ENCODE peak calls at places on chromosomes 3 and 15, in seven cellular contexts. Q is SK-N-SH, Y is HCT116, D is A549, M is WTC11, K is NB4, N is endothelial cell of umbilical vein. L is an unnamed sample.

GRCh38 chr3:98010194-98010882 is 24.8 kb downstream of the GABRR3 start:
- DNase-seq in Q (no peak), Y (no peak), D (no peak), M (no peak), K (no peak), N (no peak), L (no peak)

GRCh38 chr3:45773714-45774449 is 22.5 kb downstream of the SLC6A20 start:
- DNase-seq in Q (no peak), Y (no peak), D (no peak), M (no peak), K (no peak), N (peak), L (no peak)

GRCh38 chr3:175948041-175948440 is 1088.9 kb downstream of the NAALADL2 start:
- DNase-seq in Q (no peak), Y (no peak), D (no peak), M (no peak), K (no peak), N (no peak), L (no peak)

GRCh38 chr3:14234197-14235002 is 55.8 kb downstream of the LSM3 start:
- DNase-seq in Q (no peak), Y (no peak), D (no peak), M (no peak), K (no peak), N (no peak), L (no peak)

GRCh38 chr3:42635111-42635510 is 18.4 kb upstream of the ZBTB47 start:
- DNase-seq in Q (no peak), Y (no peak), D (no peak), M (no peak), K (peak), N (peak), L (no peak)

GRCh38 chr3:30886888-30887287 is 7.6 kb downstream of the GADL1 start:
- DNase-seq in Q (no peak), Y (no peak), D (no peak), M (no peak), K (no peak), N (no peak), L (no peak)

GRCh38 chr3:194466761-194467356 is 19.9 kb downstream of the ATP13A3 start:
- DNase-seq in Q (no peak), Y (no peak), D (no peak), M (no peak), K (no peak), N (no peak), L (no peak)

GRCh38 chr3:5160926-5161858 is 26.3 kb upstream of the EDEM1 start:
- DNase-seq in Q (peak), Y (peak), D (no peak), M (no peak), K (no peak), N (no peak), L (no peak)

GRCh38 chr3:123110238-123110952 is 43.6 kb downstream of the PDIA5 start:
- DNase-seq in Q (no peak), Y (no peak), D (no peak), M (no peak), K (no peak), N (no peak), L (no peak)

GRCh38 chr3:23490459-23490858 is 287.3 kb downstream of the UBE2E2 start:
- DNase-seq in Q (no peak), Y (no peak), D (no peak), M (no peak), K (no peak), N (peak), L (no peak)

GRCh38 chr15:74667973-74668372 is 27.9 kb downstream of the EDC3 start:
- DNase-seq in Q (no peak), Y (no peak), D (no peak), M (no peak), K (no peak), N (no peak), L (no peak)

GRCh38 chr15:28900041-28900891 is 14.5 kb downstream of the APBA2 start:
- DNase-seq in Q (no peak), Y (no peak), D (no peak), M (no peak), K (no peak), N (no peak), L (no peak)

GRCh38 chr3:160566499-160566898 is 1.1 kb upstream of the KPNA4 start:
- DNase-seq in Q (no peak), Y (no peak), D (no peak), M (no peak), K (no peak), N (no peak), L (no peak)

GRCh38 chr3:134258761-134259347 is 8.2 kb upstream of the RYK start:
- DNase-seq in Q (no peak), Y (no peak), D (peak), M (no peak), K (no peak), N (no peak), L (no peak)

GRCh38 chr3:59368887-59369286 is 319.1 kb upstream of the CFAP20DC start:
- DNase-seq in Q (no peak), Y (no peak), D (no peak), M (no peak), K (no peak), N (no peak), L (no peak)

GRCh38 chr15:71096676-71097075 is 18.6 kb upstream of the THSD4 start:
- DNase-seq in Q (no peak), Y (no peak), D (no peak), M (no peak), K (no peak), N (peak), L (no peak)

GRCh38 chr3:128579927-128580326 is 70.7 kb downstream of the RPN1 start:
- DNase-seq in Q (no peak), Y (no peak), D (no peak), M (no peak), K (no peak), N (no peak), L (no peak)

GRCh38 chr3:65443739-65444447 is 594.8 kb downstream of the MAGI1 start:
- DNase-seq in Q (no peak), Y (no peak), D (no peak), M (no peak), K (no peak), N (no peak), L (no peak)

GRCh38 chr3:150545419-150546225 is 674 bp downstream of the SERP1 start:
- DNase-seq in Q (no peak), Y (no peak), D (no peak), M (no peak), K (peak), N (peak), L (no peak)

GRCh38 chr15:73049564-73050215 is 2.6 kb upstream of the NEO1 start:
- DNase-seq in Q (no peak), Y (no peak), D (no peak), M (no peak), K (no peak), N (no peak), L (no peak)

GRCh38 chr15:25176991-25177954 is 222.5 kb downstream of the SNRPN start:
- DNase-seq in Q (peak), Y (no peak), D (no peak), M (peak), K (no peak), N (no peak), L (no peak)

GRCh38 chr15:28903555-28903954 is 17.8 kb downstream of the APBA2 start:
- DNase-seq in Q (peak), Y (no peak), D (no peak), M (no peak), K (peak), N (no peak), L (no peak)

GRCh38 chr3:71319771-71320170 is 263.8 kb downstream of the FOXP1 start:
- DNase-seq in Q (no peak), Y (no peak), D (no peak), M (no peak), K (peak), N (no peak), L (no peak)

GRCh38 chr3:71316378-71316777 is 267.1 kb downstream of the FOXP1 start:
- DNase-seq in Q (no peak), Y (no peak), D (no peak), M (no peak), K (no peak), N (no peak), L (no peak)

GRCh38 chr3:71317140-71317539 is 266.4 kb downstream of the FOXP1 start:
- DNase-seq in Q (no peak), Y (no peak), D (no peak), M (no peak), K (no peak), N (no peak), L (no peak)

GRCh38 chr3:71318459-71318827 is 265.1 kb downstream of the FOXP1 start:
- DNase-seq in Q (no peak), Y (no peak), D (no peak), M (no peak), K (no peak), N (no peak), L (no peak)

GRCh38 chr3:71317749-71318458 is 265.6 kb downstream of the FOXP1 start:
- DNase-seq in Q (no peak), Y (no peak), D (no peak), M (no peak), K (peak), N (no peak), L (no peak)
- TF ChIP-seq MAX in Q (no peak), Y (no peak), D (no peak), M (no peak), K (no peak), N (no peak), L (no peak)

GRCh38 chr3:141846050-141846433 is 30.4 kb upstream of the ATP1B3 start:
- DNase-seq in Q (no peak), Y (no peak), D (no peak), M (no peak), K (no peak), N (peak), L (no peak)

GRCh38 chr3:141844812-141845211 is 31.6 kb upstream of the ATP1B3 start:
- DNase-seq in Q (no peak), Y (no peak), D (no peak), M (no peak), K (no peak), N (no peak), L (no peak)

GRCh38 chr3:141844108-141844507 is 32.3 kb upstream of the ATP1B3 start:
- DNase-seq in Q (no peak), Y (no peak), D (no peak), M (no peak), K (no peak), N (no peak), L (no peak)

GRCh38 chr3:141849056-141849814 is 27.2 kb upstream of the ATP1B3 start:
- DNase-seq in Q (no peak), Y (no peak), D (no peak), M (no peak), K (no peak), N (no peak), L (no peak)

DNA sequence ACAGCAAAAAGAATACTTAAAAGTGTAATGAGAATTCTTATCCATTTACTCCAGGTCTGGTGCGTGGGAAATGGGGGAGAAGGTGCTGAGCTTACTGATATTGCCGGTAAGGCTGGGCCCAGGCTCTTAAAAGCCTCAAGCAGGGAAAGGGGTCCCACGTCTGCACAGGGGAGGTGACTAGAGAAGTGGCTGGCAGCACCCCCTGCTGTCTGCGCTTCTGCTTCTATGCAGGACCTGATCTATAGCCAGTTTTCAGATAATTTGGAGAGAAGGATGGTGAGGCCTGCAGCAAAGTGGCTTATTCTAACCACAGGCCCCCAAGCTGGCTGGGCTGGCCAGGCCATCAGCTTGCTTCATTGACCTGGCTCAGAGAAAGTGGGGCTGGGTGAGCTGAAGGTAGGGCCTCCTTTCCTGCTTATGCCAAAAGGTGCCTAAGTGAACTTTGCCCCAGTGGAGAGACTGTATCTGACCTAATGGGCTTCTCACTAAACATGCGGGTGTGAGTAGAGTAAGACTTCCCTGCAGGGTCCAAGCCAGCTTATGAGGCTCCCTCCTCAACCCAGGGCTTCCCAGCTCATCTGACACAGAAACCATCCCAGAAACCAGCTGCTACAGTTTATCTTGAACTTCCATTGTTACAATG is 30.9 kb upstream of the ATP1B3 start:
- DNase-seq in Q (no peak), Y (no peak), D (no peak), M (peak), K (peak), N (no peak), L (peak)
- TF ChIP-seq MAX in Q (no peak), Y (no peak), D (no peak), M (no peak), K (no peak), N (no peak), L (no peak)

GRCh38 chr3:3200632-3201212 is 21.2 kb upstream of the CRBN start:
- DNase-seq in Q (peak), Y (peak), D (peak), M (peak), K (peak), N (peak), L (no peak)
- TF ChIP-seq MAX in Q (no peak), Y (no peak), D (no peak), M (no peak), K (no peak), N (no peak), L (no peak)

GRCh38 chr3:101319531-101319930 is 844 bp downstream of the IMPG2 start:
- DNase-seq in Q (no peak), Y (no peak), D (no peak), M (no peak), K (no peak), N (no peak), L (no peak)
- TF ChIP-seq MAX in Q (no peak), Y (no peak), D (no peak), M (no peak), K (no peak), N (no peak), L (no peak)

DNA sequence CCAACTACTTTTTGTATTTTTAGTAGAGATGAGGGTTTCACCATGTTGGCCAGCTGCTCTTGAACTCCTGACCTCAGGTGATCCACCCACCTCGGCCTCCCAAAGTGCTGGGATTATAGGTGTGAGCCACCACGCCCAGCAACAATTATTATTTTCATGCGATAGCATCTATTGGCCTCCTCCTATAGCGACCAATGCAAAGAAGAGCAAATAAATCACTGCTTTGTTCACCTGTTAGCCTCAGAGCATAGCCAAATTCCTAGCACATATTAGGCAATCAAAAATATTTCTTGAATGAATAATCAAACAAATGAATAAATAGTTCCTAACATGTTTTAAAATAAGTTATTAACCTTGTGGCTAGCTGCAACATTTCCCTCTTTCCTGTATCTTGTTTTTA is 36.8 kb upstream of the TNFSF10 start:
- DNase-seq in Q (no peak), Y (no peak), D (no peak), M (no peak), K (no peak), N (no peak), L (no peak)
- TF ChIP-seq MAX in Q (no peak), Y (no peak), D (no peak), M (no peak), K (no peak), N (no peak), L (no peak)

GRCh38 chr3:138578141-138578540 is 15.9 kb downstream of the CEP70 start:
- DNase-seq in Q (no peak), Y (no peak), D (no peak), M (no peak), K (peak), N (no peak), L (no peak)
- TF ChIP-seq MAX in Q (no peak), Y (no peak), D (no peak), M (no peak), K (no peak), N (no peak), L (no peak)

GRCh38 chr3:94162700-94163099 is 99.8 kb downstream of the NSUN3 start:
- DNase-seq in Q (no peak), Y (peak), D (peak), M (no peak), K (peak), N (no peak), L (no peak)
- TF ChIP-seq MAX in Q (no peak), Y (no peak), D (no peak), M (no peak), K (no peak), N (no peak), L (no peak)

DNA sequence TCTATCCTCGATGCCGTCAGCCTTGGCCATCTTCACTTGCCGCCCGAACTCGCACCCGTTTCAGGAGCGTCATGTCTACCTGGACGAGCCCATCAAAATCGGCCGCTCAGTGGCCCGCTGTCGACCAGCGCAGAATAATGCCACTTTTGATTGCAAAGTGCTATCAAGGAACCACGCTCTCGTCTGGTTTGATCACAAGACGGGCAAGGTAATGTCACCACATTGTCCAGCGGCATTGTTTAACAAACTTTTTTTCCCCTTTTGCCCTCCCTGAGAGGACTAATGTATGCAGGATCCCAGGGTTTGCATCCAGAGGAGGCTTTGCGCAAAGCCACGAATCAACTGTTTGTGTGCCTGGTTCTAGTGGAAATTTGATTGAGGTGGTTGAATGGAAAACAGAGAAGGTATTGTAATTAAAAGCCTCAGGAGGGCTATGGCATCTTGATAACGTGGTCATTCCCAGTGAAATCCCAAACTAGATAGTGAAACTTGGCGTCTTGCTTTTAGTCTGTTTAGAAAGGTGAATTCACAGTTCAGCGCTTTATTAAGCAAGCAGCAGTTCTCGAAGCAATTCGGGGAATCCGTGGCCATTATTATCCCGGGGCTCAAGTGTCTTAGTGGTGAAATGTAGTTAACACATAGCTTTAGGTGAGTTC is 1.7 kb downstream of the SLMAP start:
- DNase-seq in Q (peak), Y (no peak), D (peak), M (no peak), K (peak), N (peak), L (no peak)
- TF ChIP-seq MAX in Q (no peak), Y (no peak), D (no peak), M (no peak), K (no peak), N (no peak), L (no peak)

DNA sequence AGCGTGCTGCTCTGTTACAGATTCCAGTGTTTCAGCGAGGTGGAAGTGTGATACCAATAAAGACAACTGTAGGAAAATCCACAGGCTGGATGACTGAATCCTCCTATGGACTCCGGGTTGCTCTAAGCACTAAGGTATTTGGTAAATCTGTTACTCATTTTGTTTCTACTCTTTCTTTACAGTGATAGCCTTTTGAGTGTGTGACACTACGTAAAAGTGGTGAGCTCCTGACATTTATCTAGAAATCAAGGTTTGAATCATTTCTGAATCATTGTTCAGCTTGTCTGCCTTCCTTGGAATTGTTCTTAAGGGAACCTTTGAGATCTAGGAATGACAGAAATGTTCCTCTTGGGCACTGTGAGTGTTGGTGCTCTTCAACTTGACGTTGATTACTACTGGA is 11.2 kb upstream of the CAPN3 start:
- DNase-seq in Q (no peak), Y (no peak), D (no peak), M (no peak), K (no peak), N (no peak), L (no peak)
- TF ChIP-seq MAX in Q (peak), Y (no peak), D (no peak), M (no peak), K (no peak), N (no peak), L (no peak)